ENCODE peak calls at places on chromosomes 7 and 10, in ten cellular contexts. B, X, I, C, Y, S, T, O, J and N are unnamed samples.

GRCh38 chr10:74923556-74923955 is 97.2 kb downstream of the KAT6B start:
- ATAC-seq in B (peak), X (peak), I (no peak), C (no peak), Y (no peak), S (peak), T (peak), O (peak), J (no peak), N (peak)

GRCh38 chr7:77950548-77950947 is 152.0 kb downstream of the PHTF2 start:
- ATAC-seq in B (no peak), X (no peak), I (no peak), C (no peak), Y (no peak), S (no peak), T (no peak), O (no peak), J (no peak), N (no peak)

GRCh38 chr7:74006032-74006431 is 21.9 kb upstream of the ELN start:
- ATAC-seq in B (no peak), X (no peak), I (no peak), C (no peak), Y (no peak), S (no peak), T (no peak), O (no peak), J (no peak), N (no peak)

GRCh38 chr10:86203162-86203905 is 163.3 kb downstream of the GRID1 start:
- ATAC-seq in B (no peak), X (no peak), I (no peak), C (no peak), Y (no peak), S (no peak), T (peak), O (no peak), J (no peak), N (peak)

GRCh38 chr10:102342462-102342861 is 53.0 kb upstream of the NFKB2 start:
- ATAC-seq in B (no peak), X (no peak), I (no peak), C (no peak), Y (no peak), S (no peak), T (no peak), O (no peak), J (no peak), N (peak)

GRCh38 chr7:57403601-57404342 is 46.2 kb upstream of the ZNF716 start:
- ATAC-seq in B (no peak), X (no peak), I (no peak), C (peak), Y (no peak), S (peak), T (peak), O (no peak), J (peak), N (no peak)

GRCh38 chr7:39979406-39980073 is 29.5 kb downstream of the CDK13 start:
- ATAC-seq in B (peak), X (peak), I (peak), C (no peak), Y (peak), S (peak), T (peak), O (peak), J (no peak), N (no peak)

GRCh38 chr10:49106451-49106850 is 8.9 kb downstream of the VSTM4 start:
- ATAC-seq in B (no peak), X (no peak), I (no peak), C (peak), Y (no peak), S (no peak), T (peak), O (no peak), J (peak), N (no peak)

GRCh38 chr7:151272410-151272809 is 23.9 kb upstream of the SMARCD3 start:
- ATAC-seq in B (no peak), X (no peak), I (no peak), C (peak), Y (no peak), S (no peak), T (no peak), O (no peak), J (no peak), N (no peak)

GRCh38 chr7:130363156-130363847 is 17.0 kb upstream of the CPA1 start:
- ATAC-seq in B (peak), X (peak), I (no peak), C (no peak), Y (peak), S (no peak), T (peak), O (no peak), J (peak), N (peak)

GRCh38 chr10:75939541-75939940 is 508.1 kb downstream of the LRMDA start:
- ATAC-seq in B (no peak), X (no peak), I (no peak), C (no peak), Y (no peak), S (no peak), T (no peak), O (no peak), J (no peak), N (no peak)

GRCh38 chr10:116792772-116793171 is 50.4 kb upstream of the HSPA12A start:
- ATAC-seq in B (no peak), X (peak), I (no peak), C (no peak), Y (peak), S (no peak), T (no peak), O (no peak), J (no peak), N (no peak)

GRCh38 chr10:88428976-88429375 is 154.1 kb downstream of the RNLS start:
- ATAC-seq in B (no peak), X (no peak), I (no peak), C (no peak), Y (no peak), S (no peak), T (no peak), O (no peak), J (no peak), N (no peak)

GRCh38 chr7:35975851-35976454 is 175.1 kb downstream of the SEPTIN7 start:
- ATAC-seq in B (peak), X (peak), I (peak), C (peak), Y (peak), S (peak), T (peak), O (peak), J (peak), N (peak)

GRCh38 chr7:82054544-82054943 is 284.7 kb upstream of the HGF start:
- ATAC-seq in B (no peak), X (no peak), I (no peak), C (no peak), Y (no peak), S (no peak), T (no peak), O (no peak), J (no peak), N (no peak)

GRCh38 chr7:33495207-33495606 is 365.8 kb downstream of the BBS9 start:
- ATAC-seq in B (no peak), X (no peak), I (no peak), C (peak), Y (no peak), S (no peak), T (no peak), O (no peak), J (no peak), N (no peak)

GRCh38 chr10:126252884-126253612 is 135.2 kb downstream of the ADAM12 start:
- ATAC-seq in B (peak), X (no peak), I (no peak), C (peak), Y (no peak), S (no peak), T (no peak), O (no peak), J (peak), N (no peak)

GRCh38 chr10:93951905-93952304 is 41.8 kb upstream of the PLCE1 start:
- ATAC-seq in B (no peak), X (no peak), I (no peak), C (no peak), Y (no peak), S (no peak), T (no peak), O (no peak), J (no peak), N (no peak)

GRCh38 chr7:44961844-44962482 is 16.9 kb downstream of the MYO1G start:
- ATAC-seq in B (peak), X (peak), I (no peak), C (peak), Y (peak), S (peak), T (peak), O (no peak), J (no peak), N (peak)

GRCh38 chr10:120098242-120098930 is 205.9 kb downstream of the SEC23IP start:
- ATAC-seq in B (no peak), X (no peak), I (no peak), C (no peak), Y (no peak), S (no peak), T (no peak), O (no peak), J (no peak), N (no peak)

GRCh38 chr7:100369105-100369504 is 4.2 kb upstream of the PILRA start:
- ATAC-seq in B (peak), X (no peak), I (peak), C (peak), Y (no peak), S (peak), T (peak), O (peak), J (peak), N (peak)

GRCh38 chr7:149509774-149510173 is 12.2 kb upstream of the ZNF746 start:
- ATAC-seq in B (no peak), X (no peak), I (no peak), C (no peak), Y (no peak), S (no peak), T (no peak), O (no peak), J (no peak), N (no peak)

GRCh38 chr10:118721005-118721876 is 33.5 kb downstream of the CACUL1 start:
- ATAC-seq in B (peak), X (no peak), I (peak), C (peak), Y (no peak), S (peak), T (peak), O (peak), J (peak), N (no peak)

GRCh38 chr10:78408671-78409472 is 375.2 kb downstream of the RPS24 start:
- ATAC-seq in B (no peak), X (no peak), I (no peak), C (peak), Y (no peak), S (no peak), T (peak), O (no peak), J (peak), N (no peak)

GRCh38 chr7:103989785-103990775 is 622 bp upstream of the RELN start:
- ATAC-seq in B (no peak), X (peak), I (no peak), C (peak), Y (no peak), S (no peak), T (peak), O (no peak), J (no peak), N (no peak)

GRCh38 chr7:92135100-92135429 is 788 bp upstream of the CYP51A1 start:
- ATAC-seq in B (peak), X (no peak), I (no peak), C (no peak), Y (no peak), S (peak), T (no peak), O (no peak), J (peak), N (peak)

GRCh38 chr7:54879776-54880175 is 120.8 kb upstream of the SEC61G start:
- ATAC-seq in B (peak), X (no peak), I (no peak), C (no peak), Y (no peak), S (peak), T (peak), O (no peak), J (peak), N (no peak)

GRCh38 chr7:155531686-155532085 is 14.7 kb downstream of the CNPY1 start:
- ATAC-seq in B (no peak), X (no peak), I (no peak), C (no peak), Y (no peak), S (no peak), T (peak), O (no peak), J (no peak), N (peak)

GRCh38 chr10:61992683-61993629 is 91.5 kb downstream of the ARID5B start:
- ATAC-seq in B (peak), X (peak), I (peak), C (peak), Y (peak), S (peak), T (peak), O (peak), J (peak), N (peak)